ENCODE peak calls at places on chromosomes 7 and 10, in four cellular contexts. A, K, T and J are unnamed samples.

GRCh38 chr10:121155742-121156141 is 304.6 kb downstream of the WDR11 start:
- DNase-seq in T (no peak), K (no peak), A (no peak), J (no peak)

GRCh38 chr7:5519515-5519928 is 95.9 kb upstream of the TNRC18 start:
- DNase-seq in T (no peak), A (no peak), K (no peak), J (peak)

GRCh38 chr7:40964610-40965009 is 738.3 kb downstream of the INHBA start:
- DNase-seq in A (no peak), K (no peak), T (no peak), J (no peak)

GRCh38 chr10:5440206-5440605 is 27.8 kb downstream of the NET1 start:
- DNase-seq in A (no peak), T (no peak), K (no peak), J (no peak)

GRCh38 chr7:54664235-54665228 is 94.5 kb downstream of the SEC61G start:
- DNase-seq in T (peak), K (peak), A (peak), J (peak)

GRCh38 chr7:145168427-145168826 is 332.6 kb upstream of the TPK1 start:
- DNase-seq in A (no peak), T (no peak), K (no peak), J (no peak)

GRCh38 chr10:77939561-77940001 is 13.0 kb upstream of the DLG5 start:
- DNase-seq in A (no peak), K (no peak), T (no peak), J (no peak)

GRCh38 chr7:98488167-98488566 is 87.3 kb upstream of the BAIAP2L1 start:
- DNase-seq in A (no peak), T (no peak), K (no peak), J (no peak)

GRCh38 chr10:59885430-59886134 is 20.8 kb downstream of the CCDC6 start:
- DNase-seq in K (no peak), A (no peak), T (no peak), J (no peak)

GRCh38 chr10:71757450-71757918 is 15.8 kb downstream of the VSIR start:
- DNase-seq in K (no peak), T (peak), A (peak), J (no peak)

GRCh38 chr7:40474790-40475680 is 340.2 kb downstream of the SUGCT start:
- DNase-seq in K (no peak), A (no peak), T (no peak), J (no peak)

GRCh38 chr10:103663802-103664201 is 170.3 kb downstream of the NEURL1 start:
- DNase-seq in A (peak), K (no peak), T (no peak), J (no peak)

GRCh38 chr10:44571701-44572100 is 186.8 kb upstream of the CXCL12 start:
- DNase-seq in T (no peak), K (no peak), A (no peak), J (no peak)

GRCh38 chr7:105011771-105012502 is 2.1 kb upstream of the KMT2E start:
- DNase-seq in K (no peak), T (no peak), A (peak), J (peak)

GRCh38 chr10:92697663-92698511 is 8.1 kb downstream of the HHEX start:
- DNase-seq in T (no peak), K (no peak), A (no peak), J (no peak)

GRCh38 chr7:121097577-121097976 is 109.1 kb downstream of the CPED1 start:
- DNase-seq in K (no peak), A (no peak), T (no peak), J (no peak)

GRCh38 chr10:110694263-110694662 is 50.1 kb downstream of the RBM20 start:
- DNase-seq in K (no peak), T (no peak), A (no peak), J (no peak)

GRCh38 chr7:68697821-68698280 is 900.4 kb upstream of the AUTS2 start:
- DNase-seq in A (no peak), K (no peak), T (no peak), J (no peak)

GRCh38 chr10:21467633-21468032 is 57.8 kb downstream of the SKIDA1 start:
- DNase-seq in A (no peak), T (no peak), K (no peak), J (no peak)

GRCh38 chr10:110276603-110277002 is 28.1 kb downstream of the SMNDC1 start:
- DNase-seq in K (no peak), T (no peak), A (no peak), J (no peak)

GRCh38 chr7:381211-382117 is 91.5 kb downstream of the FOXL3 start:
- DNase-seq in A (no peak), K (peak), T (no peak), J (no peak)